ENCODE peak calls at places on chromosome 18, in five cellular contexts. C, Y, N, T and W are unnamed samples.

GRCh38 chr18:60493066-60493465 is 120.5 kb upstream of the MC4R start:
- DNase-seq in N (no peak), Y (no peak), C (no peak), T (no peak), W (no peak)

GRCh38 chr18:70553961-70554325 is 265.1 kb downstream of the SOCS6 start:
- DNase-seq in N (no peak), Y (no peak), T (no peak), C (no peak), W (no peak)

GRCh38 chr18:49751427-49752094 is 61.8 kb downstream of the ACAA2 start:
- DNase-seq in C (no peak), T (no peak), N (no peak), Y (no peak), W (no peak)

GRCh38 chr18:55136864-55137263 is 177.6 kb upstream of the CCDC68 start:
- DNase-seq in C (no peak), N (no peak), T (no peak), Y (no peak), W (no peak)

GRCh38 chr18:48993586-48993985 is 42.8 kb upstream of the SMAD7 start:
- DNase-seq in C (no peak), N (no peak), Y (no peak), T (no peak), W (no peak)

GRCh38 chr18:72727776-72728175 is 140.0 kb downstream of the NETO1 start:
- DNase-seq in Y (no peak), T (no peak), C (no peak), N (no peak), W (no peak)

GRCh38 chr18:67545681-67546080 is 29.2 kb upstream of the DSEL start:
- DNase-seq in C (no peak), Y (no peak), T (no peak), N (no peak), W (no peak)

GRCh38 chr18:23580677-23581367 is 5.5 kb downstream of the NPC1 start:
- DNase-seq in C (no peak), Y (no peak), N (no peak), T (no peak), W (no peak)

GRCh38 chr18:23605941-23606340 is 19.6 kb upstream of the NPC1 start:
- DNase-seq in N (no peak), C (no peak), T (no peak), Y (no peak), W (no peak)

GRCh38 chr18:73979742-73980141 is 167.9 kb downstream of the FBXO15 start:
- DNase-seq in N (no peak), C (no peak), T (no peak), Y (no peak), W (no peak)

GRCh38 chr18:76908277-76908676 is 85.9 kb downstream of the ZNF236 start:
- DNase-seq in T (no peak), N (no peak), Y (no peak), C (no peak), W (no peak)

GRCh38 chr18:7601249-7601620 is 34.1 kb downstream of the PTPRM start:
- DNase-seq in N (no peak), C (no peak), T (no peak), Y (no peak), W (no peak)

GRCh38 chr18:46169464-46169941 is 65.3 kb downstream of the HAUS1 start:
- DNase-seq in T (no peak), Y (no peak), C (no peak), N (no peak), W (no peak)

GRCh38 chr18:58858591-58859468 is 5.8 kb upstream of the ZNF532 start:
- DNase-seq in T (no peak), N (no peak), Y (no peak), C (no peak), W (no peak)

GRCh38 chr18:63890950-63891304 is 3.4 kb downstream of the SERPINB2 start:
- DNase-seq in N (no peak), T (no peak), Y (no peak), C (no peak), W (no peak)

GRCh38 chr18:69727912-69728572 is 219.6 kb downstream of the CD226 start:
- DNase-seq in N (no peak), C (no peak), T (no peak), Y (no peak), W (no peak)

GRCh38 chr18:29879763-29880162 is 1162.8 kb downstream of the DSC3 start:
- DNase-seq in C (no peak), Y (no peak), N (no peak), T (no peak), W (no peak)

GRCh38 chr18:36135264-36135663 is 5.6 kb downstream of the ELP2 start:
- DNase-seq in C (no peak), Y (no peak), T (no peak), N (no peak), W (no peak)

GRCh38 chr18:48908916-48909315 is 41.8 kb downstream of the SMAD7 start:
- DNase-seq in Y (no peak), T (no peak), N (no peak), C (no peak), W (no peak)

GRCh38 chr18:45838302-45839070 is 13.0 kb downstream of the SIGLEC15 start:
- DNase-seq in N (no peak), T (no peak), C (no peak), Y (no peak), W (no peak)

GRCh38 chr18:79139206-79139605 is 70.0 kb downstream of the ATP9B start:
- DNase-seq in T (no peak), N (peak), C (no peak), Y (no peak), W (peak)

GRCh38 chr18:57220485-57220884 is 73.6 kb downstream of the BOD1L2 start:
- DNase-seq in T (no peak), C (no peak), Y (no peak), N (no peak), W (no peak)

GRCh38 chr18:12645751-12646203 is 12.1 kb downstream of the SPIRE1 start:
- DNase-seq in C (no peak), T (no peak), N (no peak), Y (peak), W (no peak)

GRCh38 chr18:46373787-46374186 is 269.6 kb downstream of the HAUS1 start:
- DNase-seq in N (no peak), T (no peak), Y (no peak), C (no peak), W (no peak)

GRCh38 chr18:490024-490366 is 10.5 kb downstream of the COLEC12 start:
- DNase-seq in Y (no peak), N (no peak), T (no peak), C (no peak), W (no peak)

GRCh38 chr18:79897940-79898625 is 53.4 kb downstream of the SLC66A2 start:
- DNase-seq in T (no peak), Y (no peak), N (no peak), C (no peak), W (no peak)

GRCh38 chr18:44870631-44871502 is 190.2 kb downstream of the SETBP1 start:
- DNase-seq in N (no peak), Y (no peak), T (no peak), C (no peak), W (no peak)

GRCh38 chr18:53281406-53281805 is 941.4 kb downstream of the DCC start:
- DNase-seq in T (no peak), N (no peak), C (no peak), Y (no peak), W (no peak)

GRCh38 chr18:64164883-64165282 is 16.0 kb upstream of the LINC00305 start:
- DNase-seq in C (no peak), T (no peak), Y (no peak), N (no peak), W (no peak)